ENCODE peak calls at places on chromosomes 7 and 10, in six cellular contexts. One of them, this sample, is unnamed.

GRCh38 chr7:75980865-75981449 is 13.4 kb downstream of the TMEM120A start:
- DNase-seq in CD4-positive, alpha-beta memory T cell: no peak
- DNase-seq in AG10803: no peak
- DNase-seq in cardiac muscle cell: no peak
- DNase-seq in psoas muscle: peak; percentile 57
- DNase-seq in GM12878: no peak
- DNase-seq in this sample: peak; percentile 54

GRCh38 chr7:120842131-120842621 is 15.8 kb downstream of the TSPAN12 start:
- DNase-seq in CD4-positive, alpha-beta memory T cell: no peak
- DNase-seq in AG10803: no peak
- DNase-seq in cardiac muscle cell: no peak
- DNase-seq in psoas muscle: no peak
- DNase-seq in GM12878: no peak
- DNase-seq in this sample: no peak

GRCh38 chr10:42866115-42866995 is 83.8 kb downstream of the BMS1 start:
- DNase-seq in CD4-positive, alpha-beta memory T cell: no peak
- DNase-seq in AG10803: peak; percentile 60
- DNase-seq in cardiac muscle cell: peak; percentile 89
- DNase-seq in psoas muscle: peak; percentile 92
- DNase-seq in GM12878: no peak
- DNase-seq in this sample: peak; percentile 71

GRCh38 chr10:113967096-113967495 is 76.6 kb upstream of the ADRB1 start:
- DNase-seq in CD4-positive, alpha-beta memory T cell: no peak
- DNase-seq in AG10803: no peak
- DNase-seq in cardiac muscle cell: no peak
- DNase-seq in psoas muscle: no peak
- DNase-seq in GM12878: no peak
- DNase-seq in this sample: no peak

GRCh38 chr10:131207176-131207575 is 104.3 kb downstream of the TCERG1L start:
- DNase-seq in CD4-positive, alpha-beta memory T cell: no peak
- DNase-seq in AG10803: no peak
- DNase-seq in cardiac muscle cell: no peak
- DNase-seq in psoas muscle: peak; percentile 12
- DNase-seq in GM12878: no peak
- DNase-seq in this sample: no peak

GRCh38 chr10:4403638-4404252 is 422.3 kb upstream of the AKR1E2 start:
- DNase-seq in CD4-positive, alpha-beta memory T cell: no peak
- DNase-seq in AG10803: no peak
- DNase-seq in cardiac muscle cell: no peak
- DNase-seq in psoas muscle: no peak
- DNase-seq in GM12878: no peak
- DNase-seq in this sample: no peak

GRCh38 chr7:112347088-112347487 is 103.2 kb upstream of the IFRD1 start:
- DNase-seq in CD4-positive, alpha-beta memory T cell: no peak
- DNase-seq in AG10803: no peak
- DNase-seq in cardiac muscle cell: no peak
- DNase-seq in psoas muscle: no peak
- DNase-seq in GM12878: no peak
- DNase-seq in this sample: no peak

GRCh38 chr10:121628859-121629258 is 30.6 kb upstream of the FGFR2 start:
- DNase-seq in CD4-positive, alpha-beta memory T cell: no peak
- DNase-seq in AG10803: no peak
- DNase-seq in cardiac muscle cell: no peak
- DNase-seq in psoas muscle: no peak
- DNase-seq in GM12878: no peak
- DNase-seq in this sample: no peak

GRCh38 chr10:98309366-98310355 is 41.7 kb upstream of the LOXL4 start:
- DNase-seq in CD4-positive, alpha-beta memory T cell: no peak
- DNase-seq in AG10803: peak; percentile 83
- DNase-seq in cardiac muscle cell: peak; percentile 83
- DNase-seq in psoas muscle: peak; percentile 88
- DNase-seq in GM12878: no peak
- DNase-seq in this sample: peak; percentile 63
- H3K4me3 ChIP-seq in CD4-positive, alpha-beta memory T cell: no peak overlapping the region
- H3K4me3 ChIP-seq in AG10803: peak overlapping the region; percentile 30
- H3K4me3 ChIP-seq in cardiac muscle cell: no peak overlapping the region
- H3K4me3 ChIP-seq in psoas muscle: no peak overlapping the region
- H3K4me3 ChIP-seq in GM12878: no peak overlapping the region
- H3K4me3 ChIP-seq in this sample: no peak overlapping the region

GRCh38 chr7:55898287-55898686 is 11.0 kb downstream of the ZNF713 start:
- DNase-seq in CD4-positive, alpha-beta memory T cell: no peak
- DNase-seq in AG10803: no peak
- DNase-seq in cardiac muscle cell: no peak
- DNase-seq in psoas muscle: no peak
- DNase-seq in GM12878: no peak
- DNase-seq in this sample: no peak
- H3K4me3 ChIP-seq in CD4-positive, alpha-beta memory T cell: no peak overlapping the region
- H3K4me3 ChIP-seq in AG10803: no peak overlapping the region
- H3K4me3 ChIP-seq in cardiac muscle cell: no peak overlapping the region
- H3K4me3 ChIP-seq in psoas muscle: no peak overlapping the region
- H3K4me3 ChIP-seq in GM12878: no peak overlapping the region
- H3K4me3 ChIP-seq in this sample: no peak overlapping the region

GRCh38 chr7:1291846-1292765 is 59.4 kb downstream of the UNCX start:
- DNase-seq in CD4-positive, alpha-beta memory T cell: no peak
- DNase-seq in AG10803: no peak
- DNase-seq in cardiac muscle cell: no peak
- DNase-seq in psoas muscle: peak; percentile 42
- DNase-seq in GM12878: no peak
- DNase-seq in this sample: no peak

GRCh38 chr7:1295776-1296726 is 63.4 kb downstream of the UNCX start:
- DNase-seq in CD4-positive, alpha-beta memory T cell: no peak
- DNase-seq in AG10803: no peak
- DNase-seq in cardiac muscle cell: no peak
- DNase-seq in psoas muscle: peak; percentile 46
- DNase-seq in GM12878: no peak
- DNase-seq in this sample: no peak

GRCh38 chr7:1292972-1293830 is 60.5 kb downstream of the UNCX start:
- DNase-seq in CD4-positive, alpha-beta memory T cell: no peak
- DNase-seq in AG10803: no peak
- DNase-seq in cardiac muscle cell: no peak
- DNase-seq in psoas muscle: peak; percentile 17
- DNase-seq in GM12878: no peak
- DNase-seq in this sample: no peak

GRCh38 chr7:1296727-1297475 is 64.2 kb downstream of the UNCX start:
- DNase-seq in CD4-positive, alpha-beta memory T cell: no peak
- DNase-seq in AG10803: no peak
- DNase-seq in cardiac muscle cell: no peak
- DNase-seq in psoas muscle: peak; percentile 30
- DNase-seq in GM12878: no peak
- DNase-seq in this sample: no peak

DNA sequence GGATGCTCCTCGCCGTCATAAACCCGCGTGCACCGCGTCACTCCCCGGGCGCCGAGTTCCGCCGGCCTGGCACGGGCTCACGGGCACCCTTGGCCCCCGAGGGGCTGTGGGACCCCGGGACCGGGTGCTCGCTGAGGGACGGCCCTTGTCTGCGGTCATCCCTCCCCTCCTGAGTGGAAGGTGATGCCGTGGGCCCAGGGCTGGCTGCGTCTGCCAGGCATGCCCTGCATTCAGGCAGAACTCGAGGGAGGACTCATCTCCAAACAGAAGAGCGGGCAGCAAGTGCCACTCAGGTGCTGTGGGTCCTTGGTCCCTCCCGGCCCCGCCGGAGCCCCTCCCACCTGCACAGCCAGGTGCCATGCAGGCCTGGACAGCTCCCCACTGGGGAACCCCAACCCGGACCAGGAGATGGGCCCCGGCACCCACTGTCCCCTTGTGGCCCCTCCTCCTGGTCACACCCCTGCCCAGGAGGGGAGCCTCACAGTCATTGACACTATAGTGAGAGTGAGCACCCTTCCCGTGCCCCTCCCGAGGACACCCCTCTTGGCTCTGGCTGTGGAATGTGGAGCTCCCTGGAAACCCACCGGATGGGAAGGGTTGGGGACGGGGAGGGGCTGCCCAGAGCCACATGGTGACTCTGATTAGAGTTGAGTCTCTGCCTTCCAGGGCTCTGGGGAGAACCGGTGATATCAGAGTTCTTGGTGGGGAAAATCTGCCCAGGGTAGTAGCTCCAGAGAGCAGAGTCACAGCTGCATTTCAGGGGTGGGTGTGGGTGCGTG is 61.5 kb downstream of the UNCX start:
- DNase-seq in CD4-positive, alpha-beta memory T cell: no peak
- DNase-seq in AG10803: no peak
- DNase-seq in cardiac muscle cell: no peak
- DNase-seq in psoas muscle: peak; percentile 26
- DNase-seq in GM12878: no peak
- DNase-seq in this sample: no peak
- H3K4me3 ChIP-seq in CD4-positive, alpha-beta memory T cell: no peak overlapping the region
- H3K4me3 ChIP-seq in AG10803: no peak overlapping the region
- H3K4me3 ChIP-seq in cardiac muscle cell: no peak overlapping the region
- H3K4me3 ChIP-seq in psoas muscle: no peak overlapping the region
- H3K4me3 ChIP-seq in GM12878: no peak overlapping the region
- H3K4me3 ChIP-seq in this sample: no peak overlapping the region

GRCh38 chr7:25263292-25263691 is 35.0 kb upstream of the NPVF start:
- DNase-seq in CD4-positive, alpha-beta memory T cell: no peak
- DNase-seq in AG10803: peak; percentile 4
- DNase-seq in cardiac muscle cell: no peak
- DNase-seq in psoas muscle: no peak
- DNase-seq in GM12878: no peak
- DNase-seq in this sample: no peak

GRCh38 chr7:25262586-25262985 is 34.3 kb upstream of the NPVF start:
- DNase-seq in CD4-positive, alpha-beta memory T cell: no peak
- DNase-seq in AG10803: peak; percentile 46
- DNase-seq in cardiac muscle cell: no peak
- DNase-seq in psoas muscle: no peak
- DNase-seq in GM12878: no peak
- DNase-seq in this sample: no peak

GRCh38 chr7:25261545-25262135 is 33.4 kb upstream of the NPVF start:
- DNase-seq in CD4-positive, alpha-beta memory T cell: no peak
- DNase-seq in AG10803: no peak
- DNase-seq in cardiac muscle cell: no peak
- DNase-seq in psoas muscle: no peak
- DNase-seq in GM12878: no peak
- DNase-seq in this sample: no peak

GRCh38 chr7:25259487-25260243 is 31.4 kb upstream of the NPVF start:
- DNase-seq in CD4-positive, alpha-beta memory T cell: peak; percentile 61
- DNase-seq in AG10803: peak; percentile 81
- DNase-seq in cardiac muscle cell: peak; percentile 88
- DNase-seq in psoas muscle: peak; percentile 56
- DNase-seq in GM12878: no peak
- DNase-seq in this sample: peak; percentile 56

GRCh38 chr7:25260862-25261454 is 32.7 kb upstream of the NPVF start:
- DNase-seq in CD4-positive, alpha-beta memory T cell: no peak
- DNase-seq in AG10803: peak; percentile 64
- DNase-seq in cardiac muscle cell: no peak
- DNase-seq in psoas muscle: no peak
- DNase-seq in GM12878: no peak
- DNase-seq in this sample: peak; percentile 33
- H3K4me3 ChIP-seq in CD4-positive, alpha-beta memory T cell: peak overlapping the region; percentile 21
- H3K4me3 ChIP-seq in AG10803: no peak overlapping the region
- H3K4me3 ChIP-seq in cardiac muscle cell: no peak overlapping the region
- H3K4me3 ChIP-seq in psoas muscle: no peak overlapping the region
- H3K4me3 ChIP-seq in GM12878: no peak overlapping the region
- H3K4me3 ChIP-seq in this sample: no peak overlapping the region